ENCODE peak calls at places on chromosomes 3 and 15, in nine cellular contexts. Y is pancreas, S is tibial artery, O is fibroblast of lung, G is stomach, W is sigmoid colon, U is neuronal stem cell, X is psoas muscle, Q is neural progenitor cell. L is an unnamed sample.

GRCh38 chr15:56320316-56320715 is 44.9 kb upstream of the TEX9 start:
- DNase-seq in Y (no peak), S (no peak), O (no peak), G (no peak), W (no peak), U (no peak), X (no peak), Q (no peak), L (no peak)

GRCh38 chr15:30953731-30954378 is 37.6 kb downstream of the MTMR10 start:
- DNase-seq in Y (no peak), S (no peak), O (peak), G (no peak), W (no peak), U (no peak), X (peak), Q (no peak), L (no peak)

GRCh38 chr15:60004019-60004845 is at the start of gene FOXB1:
- DNase-seq in Y (no peak), S (no peak), O (no peak), G (no peak), W (no peak), U (peak), X (no peak), Q (peak), L (no peak)

GRCh38 chr3:174125267-174125844 is 727.8 kb downstream of the NLGN1 start:
- DNase-seq in Y (no peak), S (no peak), O (peak), G (no peak), W (no peak), U (no peak), X (no peak), Q (peak), L (no peak)

GRCh38 chr3:190131329-190131728 is 10.6 kb upstream of the P3H2 start:
- DNase-seq in Y (no peak), S (no peak), O (peak), G (peak), W (no peak), U (no peak), X (no peak), Q (no peak), L (no peak)

GRCh38 chr3:112888388-112889085 is 41.9 kb upstream of the CD200R1L start:
- DNase-seq in Y (no peak), S (no peak), O (no peak), G (no peak), W (no peak), U (no peak), X (no peak), Q (no peak), L (no peak)

GRCh38 chr3:127216415-127217261 is 23.7 kb downstream of the PRR23E start:
- DNase-seq in Y (no peak), S (peak), O (no peak), G (no peak), W (no peak), U (no peak), X (no peak), Q (no peak), L (no peak)

GRCh38 chr3:115336836-115337235 is 189.7 kb upstream of the ZBTB20 start:
- DNase-seq in Y (no peak), S (no peak), O (no peak), G (no peak), W (no peak), U (no peak), X (no peak), Q (no peak), L (no peak)

GRCh38 chr15:37767841-37768455 is 166.5 kb upstream of the TMCO5A start:
- DNase-seq in Y (no peak), S (no peak), O (peak), G (no peak), W (no peak), U (no peak), X (no peak), Q (no peak), L (no peak)

DNA sequence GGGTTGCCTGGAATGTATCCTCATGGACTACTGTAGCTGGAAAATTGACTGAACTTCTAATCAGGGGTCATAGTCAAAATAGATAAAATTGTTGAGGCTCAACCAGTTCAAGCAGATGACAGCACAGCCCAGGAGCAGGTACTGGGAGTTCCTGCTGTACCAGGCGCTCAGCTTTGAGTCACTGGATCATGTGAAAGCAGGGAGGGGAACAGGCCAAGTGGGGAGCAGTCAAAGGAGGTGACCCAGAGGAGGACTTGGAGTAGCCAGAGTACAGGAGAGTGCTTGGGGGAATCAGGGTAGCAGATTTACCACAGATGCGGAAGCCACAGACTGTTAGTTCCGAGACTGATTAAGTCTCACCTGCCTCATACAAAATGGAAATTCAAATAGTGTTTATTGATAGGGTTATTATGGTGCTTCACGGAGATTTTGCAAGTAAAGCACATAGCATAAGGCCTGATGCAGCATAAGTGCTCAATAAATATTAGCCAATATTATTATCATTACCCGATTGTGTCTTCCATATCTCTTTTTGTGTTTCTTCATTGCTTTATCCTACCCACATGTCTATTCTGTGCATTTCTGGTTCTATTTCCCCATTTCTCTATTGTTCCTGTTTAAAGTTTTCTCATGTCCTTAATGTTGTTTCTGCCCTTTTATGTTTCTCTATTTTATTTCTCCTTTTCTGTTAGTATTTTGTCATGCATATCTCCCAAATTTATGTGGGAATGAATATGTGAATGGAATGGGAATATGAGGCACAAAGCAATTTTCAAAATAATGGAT is 369.2 kb upstream of the MCTP2 start:
- DNase-seq in Y (no peak), S (peak), O (no peak), G (no peak), W (peak), U (no peak), X (no peak), Q (no peak), L (no peak)
- H3K27ac ChIP-seq in Y (no peak), S (no peak), O (no peak), G (peak), W (peak), U (no peak), X (no peak), Q (no peak), L (peak)

DNA sequence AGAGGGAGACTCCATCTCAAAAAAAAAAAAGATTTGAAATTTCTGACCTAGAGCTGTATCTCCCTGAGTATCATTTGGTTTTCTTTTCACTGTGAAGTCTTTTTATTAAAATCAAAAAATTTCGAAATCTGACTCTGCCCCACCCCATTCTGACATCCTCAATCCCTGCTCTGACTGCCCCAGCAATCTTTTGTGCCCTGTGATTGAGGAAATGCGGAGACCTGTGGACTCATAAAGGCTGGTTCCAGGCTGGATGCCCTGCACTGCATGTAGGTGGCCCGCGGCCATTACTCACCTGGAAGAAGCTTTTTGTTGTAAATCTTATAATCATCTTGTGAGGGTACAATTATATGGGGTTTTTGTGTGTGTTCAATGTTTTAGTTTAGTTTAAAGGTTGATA is 147.3 kb upstream of the SEMA6D start:
- DNase-seq in Y (no peak), S (no peak), O (no peak), G (no peak), W (no peak), U (no peak), X (no peak), Q (no peak), L (no peak)
- H3K27ac ChIP-seq in Y (no peak), S (no peak), O (no peak), G (no peak), W (no peak), U (no peak), X (no peak), Q (no peak), L (no peak)

DNA sequence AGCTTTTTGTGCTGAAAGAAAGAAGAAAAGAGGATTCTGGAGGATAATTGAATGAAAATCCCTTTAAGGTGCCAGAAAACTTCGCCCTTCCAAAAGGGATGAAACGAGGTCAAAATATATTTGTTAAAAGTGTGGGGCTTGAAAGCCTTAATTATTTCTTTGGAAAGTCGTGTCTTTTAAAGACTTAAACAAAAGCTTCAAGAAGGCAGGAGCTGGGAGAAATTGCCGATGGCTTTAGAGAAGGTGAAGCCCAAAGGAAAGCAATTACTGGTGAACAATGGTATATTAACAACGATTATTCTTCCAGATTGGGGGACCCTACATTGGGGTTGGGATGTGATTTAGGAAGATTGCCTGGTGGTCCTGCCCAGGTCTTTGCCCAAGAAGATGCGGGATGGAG is 260.1 kb upstream of the RGMA start:
- DNase-seq in Y (no peak), S (no peak), O (no peak), G (no peak), W (no peak), U (peak), X (no peak), Q (peak), L (no peak)
- H3K27ac ChIP-seq in Y (no peak), S (no peak), O (no peak), G (no peak), W (no peak), U (peak), X (no peak), Q (peak), L (no peak)

GRCh38 chr3:129413687-129414506 is 14.5 kb downstream of the EFCAB12 start:
- DNase-seq in Y (no peak), S (no peak), O (peak), G (no peak), W (no peak), U (no peak), X (no peak), Q (no peak), L (no peak)
- H3K27ac ChIP-seq in Y (peak), S (no peak), O (peak), G (peak), W (no peak), U (no peak), X (no peak), Q (no peak), L (peak)

DNA sequence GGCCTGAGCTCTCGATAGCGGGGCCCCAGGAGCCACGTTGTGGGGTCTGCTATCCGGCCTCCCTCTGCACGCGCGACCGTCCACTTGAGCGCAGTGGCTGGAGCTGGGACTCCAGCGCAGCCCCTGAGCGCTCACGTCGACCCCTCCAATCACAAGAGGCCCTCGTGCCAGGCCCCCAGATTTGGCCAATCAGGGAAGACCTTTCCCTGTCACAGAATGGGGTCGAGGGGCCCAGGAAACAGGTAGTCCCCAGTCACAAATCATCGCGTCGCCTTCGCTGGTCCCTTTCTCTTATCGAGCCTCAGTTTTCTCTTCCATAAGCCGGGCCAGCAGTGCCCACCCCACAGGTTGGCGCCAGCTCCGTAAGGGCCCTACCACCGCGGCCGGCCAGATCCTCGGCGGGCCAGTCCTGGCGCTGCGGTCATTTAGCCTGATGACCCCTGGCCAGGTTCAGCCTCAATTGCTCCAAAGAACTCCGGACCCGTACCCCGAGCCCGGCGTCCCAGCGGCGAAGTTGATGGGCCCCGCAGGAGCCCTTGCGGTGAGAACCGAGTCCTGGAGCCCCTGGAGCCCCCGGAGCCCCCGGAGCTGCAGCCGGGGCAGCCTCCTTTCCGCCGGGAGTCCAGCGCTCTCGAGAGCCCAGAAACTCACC is 435 bp downstream of the ALDH1L1 start:
- DNase-seq in Y (peak), S (peak), O (peak), G (no peak), W (peak), U (peak), X (peak), Q (peak), L (no peak)
- H3K27ac ChIP-seq in Y (peak), S (peak), O (no peak), G (peak), W (peak), U (no peak), X (peak), Q (no peak), L (no peak)

GRCh38 chr3:23135026-23135785 is 67.9 kb upstream of the UBE2E2 start:
- DNase-seq in Y (no peak), S (no peak), O (no peak), G (no peak), W (no peak), U (no peak), X (no peak), Q (no peak), L (no peak)
- H3K27ac ChIP-seq in Y (no peak), S (no peak), O (no peak), G (no peak), W (no peak), U (no peak), X (no peak), Q (no peak), L (no peak)

GRCh38 chr3:143056372-143056771 is 55.0 kb downstream of the U2SURP start:
- DNase-seq in Y (no peak), S (no peak), O (no peak), G (no peak), W (no peak), U (no peak), X (no peak), Q (no peak), L (no peak)
- H3K27ac ChIP-seq in Y (no peak), S (no peak), O (no peak), G (no peak), W (no peak), U (no peak), X (no peak), Q (no peak), L (no peak)